ENCODE peak calls at places on chromosome 17, in five cellular contexts. L is cardiac muscle cell, Q is upper lobe of right lung, N is fibroblast of mammary gland, X is cardiac fibroblast. E is an unnamed sample.

GRCh38 chr17:62614142-62614541 is 13.3 kb upstream of the MRC2 start:
- DNase-seq in X (peak), Q (no peak), N (peak), L (peak), E (peak)

GRCh38 chr17:82783498-82783897 is 31.6 kb downstream of the TBCD start:
- DNase-seq in N (no peak), Q (no peak), L (no peak), X (no peak), E (no peak)

GRCh38 chr17:76481091-76481655 is 13.8 kb downstream of the AANAT start:
- DNase-seq in N (no peak), Q (no peak), X (no peak), L (no peak), E (peak)

GRCh38 chr17:56074366-56074765 is 78.9 kb upstream of the ANKFN1 start:
- DNase-seq in Q (no peak), N (no peak), L (no peak), X (no peak), E (no peak)

GRCh38 chr17:16929281-16929680 is 42.6 kb downstream of the TNFRSF13B start:
- DNase-seq in Q (peak), L (no peak), X (no peak), N (no peak), E (no peak)

GRCh38 chr17:27989046-27989445 is 53.4 kb upstream of the NLK start:
- DNase-seq in X (peak), N (no peak), L (no peak), Q (no peak), E (no peak)

GRCh38 chr17:3770471-3770870 is 30.5 kb downstream of the ITGAE start:
- DNase-seq in N (no peak), Q (no peak), X (no peak), L (no peak), E (no peak)

GRCh38 chr17:11240041-11240801 is 792 bp upstream of the SHISA6 start:
- DNase-seq in N (no peak), L (peak), Q (no peak), X (no peak), E (no peak)

GRCh38 chr17:15651001-15651582 is 31.6 kb upstream of the FBXW10B start:
- DNase-seq in Q (no peak), X (no peak), N (no peak), L (no peak), E (no peak)

GRCh38 chr17:47829870-47830269 is 1.5 kb downstream of the MRPL10 start:
- DNase-seq in Q (no peak), N (no peak), L (no peak), X (no peak), E (peak)

GRCh38 chr17:76527430-76528111 is 9.9 kb downstream of the CYGB start:
- DNase-seq in N (peak), Q (peak), L (no peak), X (peak), E (peak)

GRCh38 chr17:75093543-75094158 is 5.9 kb downstream of the SLC16A5 start:
- DNase-seq in X (no peak), Q (no peak), L (no peak), N (no peak), E (no peak)

GRCh38 chr17:37180371-37180770 is 195.4 kb upstream of the C17orf78 start:
- DNase-seq in N (no peak), X (peak), L (no peak), Q (no peak), E (peak)

GRCh38 chr17:76204277-76204676 is 36.0 kb downstream of the RNF157 start:
- DNase-seq in Q (no peak), L (no peak), X (peak), N (peak), E (peak)

GRCh38 chr17:47072881-47073280 is 93.8 kb upstream of the RPRML start:
- DNase-seq in Q (no peak), X (no peak), N (peak), L (no peak), E (peak)

DNA sequence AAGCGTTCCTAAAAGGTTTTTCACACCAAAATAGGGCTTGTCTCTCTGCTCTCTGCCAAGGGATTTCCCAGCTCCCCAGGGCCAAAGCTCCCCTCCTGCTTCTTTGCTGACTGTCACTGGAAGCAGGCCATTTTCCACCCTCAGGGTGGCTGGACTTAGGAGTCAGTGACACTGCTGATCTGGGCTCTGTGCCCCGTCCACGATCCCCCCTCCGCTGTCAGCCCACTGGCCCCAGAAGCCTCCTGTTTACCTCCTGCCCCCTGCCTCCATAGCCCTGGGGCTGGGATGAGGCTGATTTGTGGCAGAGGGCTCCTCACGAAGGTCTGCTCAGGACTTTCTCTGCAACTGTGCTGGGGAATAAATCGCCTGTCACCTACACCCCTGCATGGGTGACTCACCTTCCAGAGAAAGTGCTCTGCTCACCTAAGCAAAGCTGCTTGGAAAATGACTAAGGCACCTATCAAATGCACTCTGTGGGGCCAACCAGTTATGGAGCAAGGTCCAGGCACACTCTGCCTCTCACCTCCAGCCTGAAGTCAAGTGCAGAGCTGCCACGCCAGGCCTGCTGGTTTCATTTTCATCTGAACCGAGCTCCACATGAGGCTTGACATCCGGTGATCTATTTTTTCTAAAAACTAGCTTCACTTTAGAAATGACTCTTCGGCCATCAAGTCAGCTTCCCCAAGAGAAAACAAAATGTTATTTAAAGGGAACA is 4.9 kb downstream of the MAP3K14 start:
- DNase-seq in Q (peak), X (peak), L (peak), N (no peak), E (peak)
- H3K4me3 ChIP-seq in Q (peak), X (no peak), L (no peak), N (no peak), E (peak)

GRCh38 chr17:69357701-69358100 is 30.8 kb upstream of the ABCA5 start:
- DNase-seq in Q (no peak), X (peak), N (peak), L (peak), E (peak)
- TF ChIP-seq CTCF in Q (no peak), X (no peak), N (no peak), L (no peak), E (peak)

DNA sequence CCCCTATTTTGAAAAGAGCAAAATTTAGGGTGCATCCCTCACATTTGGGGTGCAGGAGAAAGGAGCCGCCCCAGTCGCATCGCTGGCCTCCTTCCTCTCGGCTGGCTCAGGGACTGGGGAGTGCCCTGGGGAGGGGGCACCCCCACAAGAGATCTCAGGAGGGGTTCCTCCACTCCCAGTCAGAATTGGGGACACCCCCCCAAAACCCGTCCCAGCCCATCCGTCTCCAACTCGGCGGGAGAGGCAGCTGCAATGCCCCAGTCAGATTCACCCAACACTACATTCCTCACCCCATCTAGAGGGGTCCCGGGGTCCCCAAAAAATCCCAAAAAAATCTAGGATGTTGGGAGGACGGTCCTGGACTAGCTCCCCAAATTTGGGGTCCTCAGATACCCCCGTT is 3.4 kb upstream of the BCL6B start:
- DNase-seq in L (no peak), N (no peak), X (no peak), Q (no peak), E (no peak)
- H3K4me3 ChIP-seq in L (no peak), N (peak), X (peak), Q (peak), E (peak)

GRCh38 chr17:38868968-38869646 is 751 bp upstream of the LASP1 start:
- DNase-seq in X (peak), L (peak), Q (peak), N (peak), E (peak)

GRCh38 chr17:38868095-38868967 is 1.5 kb upstream of the LASP1 start:
- DNase-seq in L (peak), Q (no peak), N (peak), X (peak), E (peak)

GRCh38 chr17:38861399-38861843 is 7.9 kb upstream of the RPL23 start:
- DNase-seq in X (peak), N (peak), L (no peak), Q (no peak), E (peak)

GRCh38 chr17:38867179-38867994 is 2.5 kb upstream of the LASP1 start:
- DNase-seq in Q (no peak), L (peak), X (peak), N (peak), E (peak)

GRCh38 chr17:38864636-38865398 is 5.0 kb upstream of the LASP1 start:
- DNase-seq in L (peak), N (peak), Q (no peak), X (peak), E (peak)
- TF ChIP-seq CTCF in L (peak), N (peak), Q (no peak), X (peak), E (peak)

E was measured in choroid plexus epithelial cell.